ENCODE peak calls at places on chromosomes 7 and 10, in five cellular contexts. I is transverse colon, Q is brain microvascular endothelial cell, S is heart right ventricle, R is A549. Z is an unnamed sample.
A peak's percentile ranks its signal among the peaks of the same experiment; 100 is the strongest.

GRCh38 chr10:30502266-30503058 is 68.5 kb downstream of the MAP3K8 start:
- DNase-seq in S (no peak), R (no peak), Q (peak; percentile 35), I (peak; percentile 43), Z (no peak)

GRCh38 chr7:119421657-119422056 is 851.3 kb upstream of the KCND2 start:
- DNase-seq in R (no peak), I (no peak), S (no peak), Q (no peak), Z (no peak)

GRCh38 chr7:150967332-150967731 is 10.8 kb downstream of the KCNH2 start:
- DNase-seq in Q (no peak), I (no peak), R (no peak), S (no peak), Z (no peak)

GRCh38 chr10:7417103-7417623 is 6.3 kb upstream of the SFMBT2 start:
- DNase-seq in R (peak; percentile 59), S (no peak), I (no peak), Q (peak; percentile 12), Z (no peak)

GRCh38 chr7:76310102-76310957 is 7.9 kb downstream of the HSPB1 start:
- DNase-seq in S (no peak), R (no peak), Q (no peak), I (peak; percentile 47), Z (no peak)

GRCh38 chr10:80567292-80567691 is 29.6 kb downstream of the SH2D4B start:
- DNase-seq in S (no peak), Q (no peak), I (no peak), R (no peak), Z (no peak)

GRCh38 chr10:132054564-132054963 is 11.2 kb upstream of the JAKMIP3 start:
- DNase-seq in Q (no peak), S (no peak), R (no peak), I (no peak), Z (peak; percentile 11)

GRCh38 chr10:120453886-120454285 is 3.1 kb upstream of the PLPP4 start:
- DNase-seq in R (no peak), S (no peak), I (no peak), Q (no peak), Z (no peak)

GRCh38 chr10:7397049-7397448 is 13.8 kb downstream of the SFMBT2 start:
- DNase-seq in S (no peak), Q (no peak), R (no peak), I (no peak), Z (no peak)

GRCh38 chr7:50497068-50497642 is 47.0 kb upstream of the FIGNL1 start:
- DNase-seq in R (no peak), S (no peak), Q (peak; percentile 73), I (peak; percentile 48), Z (no peak)

GRCh38 chr7:99086944-99087343 is 57.0 kb downstream of the SMURF1 start:
- DNase-seq in I (no peak), S (no peak), Q (no peak), R (no peak), Z (no peak)

GRCh38 chr10:72250666-72251065 is 23.1 kb upstream of the DDIT4 start:
- DNase-seq in Q (peak; percentile 89), R (peak; percentile 66), S (peak; percentile 61), I (peak; percentile 38), Z (no peak)

GRCh38 chr7:51243631-51244030 is 73.0 kb downstream of the COBL start:
- DNase-seq in S (no peak), Q (no peak), R (no peak), I (no peak), Z (no peak)

GRCh38 chr7:157339777-157340677 is 3.2 kb downstream of the DNAJB6 start:
- DNase-seq in Q (peak; percentile 72), I (peak; percentile 70), R (peak; percentile 69), S (peak; percentile 39), Z (no peak)

GRCh38 chr10:84543948-84544347 is 215.6 kb downstream of the CCSER2 start:
- DNase-seq in I (no peak), S (no peak), R (peak; percentile 58), Q (peak; percentile 29), Z (no peak)

GRCh38 chr7:66826649-66827048 is 86.1 kb downstream of the RABGEF1 start:
- DNase-seq in I (no peak), S (no peak), Q (no peak), R (no peak), Z (no peak)

GRCh38 chr10:71696635-71697326 is 22.8 kb downstream of the C10orf105 start:
- DNase-seq in R (peak; percentile 28), Q (peak; percentile 19), S (peak; percentile 78), I (peak; percentile 80), Z (no peak)

DNA sequence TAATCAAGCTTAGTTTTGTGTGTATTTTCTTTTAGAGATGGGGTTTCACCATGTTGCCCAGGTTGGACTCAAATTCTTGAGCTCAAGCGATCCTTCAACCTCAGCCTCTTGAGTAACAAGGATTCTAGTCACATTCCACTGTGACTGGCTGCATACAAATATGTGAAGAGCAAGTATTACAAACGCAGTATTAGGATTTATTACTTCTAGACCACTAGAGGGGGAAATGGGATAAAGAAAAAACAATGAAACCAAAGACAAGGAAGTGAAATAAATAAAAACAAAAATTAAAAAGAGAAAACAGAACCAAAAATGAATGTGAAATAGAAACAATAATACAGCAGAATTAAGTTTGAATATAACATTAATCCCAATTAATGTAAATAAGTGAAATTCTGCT is 308.7 kb downstream of the ANKRD30A start:
- DNase-seq in I (no peak), R (peak; percentile 70), S (no peak), Q (no peak), Z (no peak)
- TF ChIP-seq CTCF in I (no peak), R (peak; percentile 43), S (peak; percentile 35), Q (no peak), Z (peak; percentile 58)

GRCh38 chr7:93894426-93894825 is 3.9 kb upstream of the TFPI2 start:
- DNase-seq in S (no peak), R (no peak), I (no peak), Q (peak; percentile 21), Z (no peak)

GRCh38 chr7:93894966-93895650 is 4.6 kb upstream of the TFPI2 start:
- DNase-seq in S (no peak), I (no peak), Q (no peak), R (no peak), Z (no peak)

GRCh38 chr7:93889261-93889660 is 1.3 kb downstream of the TFPI2 start:
- DNase-seq in Q (peak; percentile 58), R (peak; percentile 45), S (no peak), I (no peak), Z (no peak)

GRCh38 chr7:93890464-93891068 is at the start of gene TFPI2:
- DNase-seq in Q (peak; percentile 93), S (peak; percentile 15), I (peak; percentile 14), R (peak; percentile 94), Z (peak; percentile 84)

GRCh38 chr7:93890041-93890463 is 501 bp downstream of the TFPI2 start:
- DNase-seq in I (no peak), S (peak; percentile 17), Q (peak; percentile 46), R (peak; percentile 79), Z (peak; percentile 61)
- H3K4me3 ChIP-seq in I (peak overlapping the region; percentile 53), S (peak overlapping the region; percentile 61), Q (peak overlapping the region; percentile 79), R (peak overlapping the region; percentile 63), Z (peak overlapping the region; percentile 57)

GRCh38 chr10:105691811-105692210 is 1050.7 kb downstream of the SORCS3 start:
- DNase-seq in I (no peak), Q (no peak), R (peak; percentile 13), S (no peak), Z (no peak)
- TF ChIP-seq CTCF in I (peak; percentile 51), Q (no peak), R (no peak), S (no peak), Z (peak; percentile 47)

DNA sequence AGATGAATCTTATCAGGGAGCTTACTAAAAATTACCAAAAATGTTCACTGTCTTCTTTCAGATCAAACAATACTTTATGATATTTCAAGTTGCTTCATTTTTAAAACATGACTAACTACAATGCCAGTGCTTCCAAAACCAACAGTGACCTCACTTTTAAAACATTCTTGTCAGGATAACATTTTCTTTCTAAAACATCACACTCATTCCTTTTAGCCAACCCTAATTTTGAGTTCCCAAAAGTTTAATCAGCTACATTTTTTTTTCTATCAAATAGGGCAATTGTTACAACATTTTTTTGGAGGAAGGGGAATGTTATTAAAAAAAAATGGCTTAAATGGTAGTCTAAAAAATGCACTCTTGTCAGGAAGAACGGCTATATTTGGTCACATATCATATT is 37.3 kb downstream of the RTKN2 start:
- DNase-seq in I (no peak), Q (peak; percentile 57), R (peak; percentile 36), S (no peak), Z (no peak)
- H3K4me3 ChIP-seq in I (no peak overlapping the region), Q (no peak overlapping the region), R (no peak overlapping the region), S (no peak overlapping the region), Z (no peak overlapping the region)

GRCh38 chr7:5217396-5217795 is 27.4 kb downstream of the WIPI2 start:
- DNase-seq in S (no peak), Q (no peak), R (no peak), I (no peak), Z (peak; percentile 22)
- TF ChIP-seq CTCF in S (no peak), Q (no peak), R (no peak), I (no peak), Z (no peak)

GRCh38 chr7:108245523-108246226 is 115.5 kb upstream of the LAMB4 start:
- DNase-seq in Q (no peak), S (no peak), I (no peak), R (no peak), Z (no peak)
- H3K4me3 ChIP-seq in Q (no peak overlapping the region), S (no peak overlapping the region), I (no peak overlapping the region), R (peak overlapping the region; percentile 5), Z (no peak overlapping the region)

DNA sequence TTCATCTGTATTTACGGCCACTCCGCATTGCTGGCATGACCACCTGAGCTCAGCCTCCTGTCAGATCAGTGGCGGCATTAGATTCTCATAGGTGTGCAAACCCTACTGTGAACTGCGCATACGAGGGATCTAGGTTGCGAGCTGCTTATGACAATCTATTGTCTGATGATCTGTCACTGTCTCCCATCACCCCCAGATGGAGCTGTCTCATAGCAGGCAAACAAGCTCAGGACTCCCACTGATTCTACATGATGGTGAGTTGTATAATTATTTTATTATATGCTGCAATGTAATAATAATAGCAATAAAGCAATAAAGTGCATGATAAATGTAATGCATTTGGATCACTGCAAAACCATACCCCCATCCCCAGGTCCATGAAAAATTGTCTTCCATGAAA is 1172.9 kb upstream of the AUTS2 start:
- DNase-seq in R (peak; percentile 46), Q (no peak), S (no peak), I (no peak), Z (no peak)
- TF ChIP-seq CTCF in R (peak; percentile 28), Q (no peak), S (peak; percentile 16), I (no peak), Z (no peak)

DNA sequence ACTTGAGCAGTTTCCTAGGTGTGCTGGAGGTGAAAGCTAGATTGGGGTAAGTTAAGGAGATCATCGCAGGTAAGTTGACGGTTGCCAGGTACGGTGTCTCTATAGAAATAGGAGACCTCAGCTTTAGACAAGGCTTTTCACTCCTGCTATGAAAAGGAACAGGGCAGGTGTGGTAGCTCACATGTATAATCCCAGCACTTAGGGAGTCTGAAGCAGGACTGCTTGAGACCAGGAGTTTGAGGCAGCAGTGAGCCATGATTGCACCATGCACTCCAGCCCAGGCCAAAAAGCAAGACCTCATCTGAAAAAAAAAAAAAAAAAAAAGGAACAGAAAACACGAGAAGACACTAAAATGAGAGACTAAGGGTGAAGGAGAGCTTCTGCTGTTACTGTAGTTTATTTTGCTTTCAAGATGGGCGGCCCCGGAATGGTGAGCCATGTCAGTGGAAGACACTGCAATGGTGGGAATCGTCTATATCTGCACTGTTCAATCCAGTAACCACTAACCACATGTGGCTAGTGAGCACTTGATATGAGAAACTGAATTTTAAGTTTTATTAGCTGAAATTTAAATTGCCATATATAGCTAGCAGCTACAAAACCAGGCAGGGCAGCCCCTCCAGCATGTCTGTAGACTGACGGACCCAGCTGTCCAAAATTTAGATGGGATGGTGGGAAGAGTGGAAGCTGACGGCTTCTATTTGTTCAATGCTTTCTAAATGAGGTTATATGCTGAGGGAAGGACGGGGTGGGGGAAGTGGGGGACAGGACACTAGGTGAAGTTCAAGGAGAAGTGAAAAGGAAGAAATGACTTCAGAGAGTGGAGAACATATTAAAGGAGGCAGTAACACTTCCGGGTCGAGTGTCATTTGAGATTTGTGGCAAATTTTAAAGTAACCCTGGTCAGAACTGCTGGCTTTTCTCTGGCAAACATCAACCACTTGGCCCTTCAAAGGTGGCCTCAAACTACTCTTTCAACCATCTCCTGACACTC is 9.7 kb downstream of the PIP4K2A start:
- DNase-seq in Q (no peak), R (no peak), S (no peak), I (no peak), Z (no peak)
- H3K4me3 ChIP-seq in Q (no peak overlapping the region), R (no peak overlapping the region), S (no peak overlapping the region), I (no peak overlapping the region), Z (no peak overlapping the region)

Z was measured in RWPE2.